ENCODE peak calls at places on chromosomes 6 and 20, in ten cellular contexts. E is fibroblast of lung, O is ovary, K is mucosa of descending colon, R is cardiac muscle cell, S is mammary epithelial cell, V is heart left ventricle, B is A549, D is sigmoid colon, Q is body of pancreas. G is an unnamed sample.
A peak's percentile ranks its signal among the peaks of the same experiment; 100 is the strongest.

GRCh38 chr6:145214570-145214969 is 520.8 kb downstream of the EPM2A start:
- DNase-seq in E (peak; percentile 17), O (no peak), K (no peak), R (peak; percentile 50), S (peak; percentile 10), V (no peak), B (peak; percentile 13), D (no peak), Q (peak; percentile 29), G (no peak)

GRCh38 chr6:10555625-10556309 is 34.6 kb downstream of the GCNT2 start:
- DNase-seq in E (peak; percentile 41), O (no peak), K (peak; percentile 56), R (peak; percentile 78), S (peak; percentile 46), V (peak; percentile 78), B (no peak), D (peak; percentile 84), Q (peak; percentile 36), G (peak; percentile 55)

GRCh38 chr6:40325791-40326190 is 261.4 kb downstream of the LRFN2 start:
- DNase-seq in E (no peak), O (no peak), K (no peak), R (no peak), S (no peak), V (no peak), B (no peak), D (no peak), Q (no peak), G (no peak)

GRCh38 chr6:160520043-160520904 is 143.8 kb downstream of the LPA start:
- DNase-seq in E (peak; percentile 57), O (peak; percentile 72), K (peak; percentile 88), R (peak; percentile 77), S (peak; percentile 1), V (peak; percentile 76), B (peak; percentile 71), D (peak; percentile 86), Q (peak; percentile 80), G (peak; percentile 86)

GRCh38 chr20:20375862-20376261 is 8.0 kb downstream of the INSM1 start:
- DNase-seq in E (no peak), O (no peak), K (no peak), R (no peak), S (no peak), V (no peak), B (no peak), D (no peak), Q (no peak), G (no peak)

GRCh38 chr20:20211988-20212518 is 155.9 kb upstream of the INSM1 start:
- DNase-seq in E (no peak), O (no peak), K (no peak), R (no peak), S (no peak), V (no peak), B (no peak), D (no peak), Q (no peak), G (no peak)

GRCh38 chr6:27161946-27162603 is 85.4 kb upstream of the PRSS16 start:
- DNase-seq in E (peak; percentile 70), O (peak; percentile 29), K (no peak), R (peak; percentile 46), S (peak; percentile 77), V (no peak), B (peak; percentile 66), D (no peak), Q (peak; percentile 36), G (no peak)

GRCh38 chr20:33791959-33792597 is 19.1 kb upstream of the CHMP4B start:
- DNase-seq in E (peak; percentile 55), O (no peak), K (peak; percentile 76), R (peak; percentile 43), S (no peak), V (no peak), B (peak; percentile 40), D (peak; percentile 82), Q (peak; percentile 36), G (peak; percentile 69)

GRCh38 chr20:63206878-63207277 is 9.1 kb downstream of the YTHDF1 start:
- DNase-seq in E (peak; percentile 58), O (no peak), K (no peak), R (no peak), S (peak; percentile 64), V (no peak), B (no peak), D (no peak), Q (no peak), G (no peak)

GRCh38 chr20:64244281-64244805 is 11.2 kb upstream of the PCMTD2 start:
- DNase-seq in E (no peak), O (no peak), K (no peak), R (no peak), S (no peak), V (no peak), B (no peak), D (no peak), Q (no peak), G (no peak)

GRCh38 chr6:144007779-144008500 is at the start of gene PLAGL1:
- DNase-seq in E (peak; percentile 65), O (peak; percentile 57), K (peak; percentile 82), R (peak; percentile 68), S (peak; percentile 57), V (peak; percentile 79), B (peak; percentile 50), D (peak; percentile 79), Q (peak; percentile 75), G (peak; percentile 72)

GRCh38 chr6:79635179-79635578 is 4.0 kb downstream of the SH3BGRL2 start:
- DNase-seq in E (peak; percentile 76), O (no peak), K (no peak), R (no peak), S (peak; percentile 70), V (no peak), B (no peak), D (no peak), Q (no peak), G (no peak)

DNA sequence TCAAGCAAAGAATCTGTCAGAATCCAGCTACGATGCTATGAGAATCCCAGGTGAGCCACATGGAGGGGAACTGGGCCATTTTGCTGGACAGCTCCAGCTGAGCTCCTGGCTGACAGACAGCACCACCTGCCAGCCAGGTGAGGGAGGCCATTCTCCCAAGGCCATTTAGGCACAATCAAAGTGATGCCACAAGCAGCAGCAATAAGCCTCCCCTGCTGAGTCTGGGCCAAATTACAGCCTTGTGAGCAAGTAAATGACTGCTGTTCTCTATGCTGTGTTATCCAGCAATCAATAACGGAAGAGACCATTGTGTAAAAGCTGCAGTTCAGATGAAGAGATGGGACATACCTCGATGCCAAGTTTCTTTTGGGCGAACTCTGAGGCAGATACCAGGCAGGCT is 14.1 kb upstream of the SCGN start:
- DNase-seq in E (no peak), O (no peak), K (peak; percentile 22), R (peak; percentile 3), S (peak; percentile 21), V (no peak), B (no peak), D (no peak), Q (peak; percentile 70), G (no peak)
- TF ChIP-seq CTCF in E (no peak), O (no peak), K (no peak), R (no peak), S (peak; percentile 26), V (no peak), B (no peak), D (no peak), Q (no peak), G (no peak)

GRCh38 chr6:56535626-56536025 is 107.1 kb downstream of the DST start:
- DNase-seq in E (no peak), O (no peak), K (no peak), R (no peak), S (no peak), V (no peak), B (no peak), D (no peak), Q (no peak), G (no peak)
- H3K4me1 ChIP-seq in E (peaks cover 5% of the 10 kb centered on the region), O (peaks cover 3% of the 10 kb centered on the region), K (no peaks in the 10 kb centered on the region), R (no peaks in the 10 kb centered on the region), S (peaks cover 15% of the 10 kb centered on the region), V (peaks cover 30% of the 10 kb centered on the region), B (peaks cover 22% of the 10 kb centered on the region), D (no peaks in the 10 kb centered on the region), Q (peaks cover 59% of the 10 kb centered on the region), G (no peaks in the 10 kb centered on the region)

DNA sequence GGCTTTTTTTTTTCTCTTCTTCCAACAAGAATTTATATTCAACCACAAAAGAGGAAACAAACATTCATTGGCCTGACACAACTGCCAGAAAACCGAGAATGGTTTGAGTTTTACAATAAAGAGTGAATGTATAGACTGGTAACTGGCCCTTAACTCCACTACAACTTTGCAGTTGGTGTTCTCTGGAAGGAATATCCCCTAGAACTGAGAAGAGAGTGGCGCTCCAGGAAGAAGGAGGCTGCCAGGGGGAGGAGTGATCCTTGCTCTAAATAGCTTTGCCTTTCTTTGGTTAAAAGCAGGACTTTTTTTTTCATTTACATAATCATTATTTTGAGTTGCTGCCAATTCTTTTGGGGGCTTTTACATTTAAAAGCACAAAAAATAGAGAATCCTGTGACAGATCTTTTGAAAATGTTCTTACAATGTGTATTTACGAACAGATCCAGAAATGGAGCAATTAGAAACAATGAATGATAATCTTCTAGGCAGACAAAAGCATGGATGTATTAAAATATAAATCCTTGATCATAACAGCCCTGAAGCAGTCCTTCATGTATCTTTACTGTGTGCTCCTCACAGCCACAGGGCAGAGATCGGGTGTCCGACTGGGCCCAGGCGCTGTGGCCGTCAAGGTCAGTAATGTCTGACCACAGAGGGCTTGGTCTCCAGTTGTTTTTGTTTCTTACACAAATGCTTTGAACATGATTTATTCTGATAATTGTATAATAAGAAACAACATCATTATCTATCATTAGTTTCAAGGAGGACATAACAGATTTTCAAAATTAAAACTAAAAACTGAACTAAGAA is 612.1 kb downstream of the HDGFL1 start:
- DNase-seq in E (no peak), O (no peak), K (no peak), R (no peak), S (no peak), V (no peak), B (no peak), D (no peak), Q (no peak), G (no peak)
- H3K4me3 ChIP-seq in E (no peak overlapping the region), O (no peak overlapping the region), K (no peak overlapping the region), R (no peak overlapping the region), S (no peak overlapping the region), V (no peak overlapping the region), B (no peak overlapping the region), D (no peak overlapping the region), Q (no peak overlapping the region), G (no peak overlapping the region)

DNA sequence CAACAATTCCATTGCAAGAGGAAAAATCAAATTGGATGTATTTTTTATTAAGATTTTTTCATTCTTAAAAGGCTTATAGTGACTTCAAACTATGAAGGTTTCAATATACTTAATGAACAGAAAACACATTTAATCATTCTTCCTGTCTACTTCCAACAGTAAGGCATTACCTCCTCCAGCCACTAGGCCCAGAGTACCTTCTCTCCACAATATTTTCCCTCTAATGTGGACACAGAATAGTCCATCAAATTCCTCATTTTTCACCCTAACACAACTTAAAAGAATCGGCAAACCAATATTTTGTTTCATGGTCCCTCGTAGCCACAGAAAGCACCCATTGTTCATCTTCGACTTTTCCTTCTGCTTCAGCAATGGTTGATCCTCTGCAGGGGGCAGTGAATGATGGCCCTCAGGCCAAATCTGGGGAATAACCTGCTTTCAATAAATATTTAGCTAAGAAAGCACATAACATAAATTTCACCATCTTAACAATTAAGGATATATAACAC is 335.4 kb upstream of the ID4 start:
- DNase-seq in E (no peak), O (no peak), K (no peak), R (no peak), S (no peak), V (no peak), B (no peak), D (no peak), Q (no peak), G (no peak)
- TF ChIP-seq CTCF in E (no peak), O (no peak), K (no peak), R (no peak), S (peak; percentile 7), V (no peak), B (no peak), D (no peak), Q (no peak), G (no peak)

G was measured in colonic mucosa.